ENCODE peak calls at places on chromosomes 13 and 19, in four cellular contexts. O is fibroblast of pulmonary artery, L is neural progenitor cell, K is mucosa of gallbladder. B is an unnamed sample.

GRCh38 chr19:16078311-16078758 is 2.0 kb downstream of the TPM4 start:
- DNase-seq in O (no peak), L (peak), K (no peak), B (no peak)

GRCh38 chr19:32318884-32319520 is 26.4 kb upstream of the ZNF507 start:
- DNase-seq in O (peak), L (peak), K (no peak), B (peak)

GRCh38 chr13:114019367-114019766 is 45.5 kb upstream of the C13orf46 start:
- DNase-seq in O (no peak), L (peak), K (no peak), B (no peak)

GRCh38 chr19:12801466-12802266 is at the start of the genes PRDX2 and THSD8:
- DNase-seq in O (peak), L (peak), K (peak), B (peak)

GRCh38 chr19:14434543-14435319 is 1.6 kb downstream of the PKN1 start:
- DNase-seq in O (peak), L (no peak), K (peak), B (peak)

GRCh38 chr19:40597329-40597838 is 3.8 kb upstream of the LTBP4 start:
- DNase-seq in O (no peak), L (no peak), K (no peak), B (no peak)

GRCh38 chr13:51057931-51058330 is 53.1 kb downstream of the C13orf42 start:
- DNase-seq in O (no peak), L (no peak), K (no peak), B (no peak)

GRCh38 chr13:52127783-52128702 is 830 bp downstream of the NEK5 start:
- DNase-seq in O (peak), L (peak), K (peak), B (peak)

GRCh38 chr19:50713556-50714236 is 5.9 kb downstream of the SHANK1 start:
- DNase-seq in O (no peak), L (no peak), K (no peak), B (no peak)

GRCh38 chr19:53546766-53547541 is 9.0 kb downstream of the ZNF331 start:
- DNase-seq in O (no peak), L (no peak), K (no peak), B (no peak)

GRCh38 chr13:48222358-48223015 is 10.5 kb upstream of the ITM2B start:
- DNase-seq in O (peak), L (no peak), K (no peak), B (peak)

GRCh38 chr19:8158411-8159074 is 9.2 kb upstream of the FBN3 start:
- DNase-seq in O (peak), L (peak), K (peak), B (peak)

GRCh38 chr19:40466219-40467006 is at the start of gene SPTBN4:
- DNase-seq in O (no peak), L (peak), K (peak), B (no peak)